ENCODE peak calls at places on chromosomes 3 and 15, in seven cellular contexts. One of them, this sample, is unnamed. For H3K27me3, the result is how much of the 10 kb centered on the place peaks cover.

GRCh38 chr3:62638316-62638715 is 236.9 kb downstream of the CADPS start:
- DNase-seq in stomach: no peak
- DNase-seq in right atrium auricular region: no peak
- DNase-seq in CD8-positive, alpha-beta T cell: no peak
- DNase-seq in cardiac muscle cell: no peak
- DNase-seq in mammary epithelial cell: no peak
- DNase-seq in endothelial cell of umbilical vein: no peak
- DNase-seq in this sample: no peak

GRCh38 chr15:91887321-91887720 is 33.8 kb downstream of the SLCO3A1 start:
- DNase-seq in endothelial cell of umbilical vein: no peak
- DNase-seq in cardiac muscle cell: no peak
- DNase-seq in right atrium auricular region: no peak
- DNase-seq in mammary epithelial cell: no peak
- DNase-seq in CD8-positive, alpha-beta T cell: no peak
- DNase-seq in stomach: no peak
- DNase-seq in this sample: no peak

GRCh38 chr3:120683213-120683612 is 1.2 kb upstream of the HGD start:
- DNase-seq in cardiac muscle cell: peak
- DNase-seq in mammary epithelial cell: no peak
- DNase-seq in right atrium auricular region: no peak
- DNase-seq in stomach: no peak
- DNase-seq in endothelial cell of umbilical vein: no peak
- DNase-seq in CD8-positive, alpha-beta T cell: no peak
- DNase-seq in this sample: no peak

GRCh38 chr15:70264014-70264492 is 166.3 kb upstream of the TLE3 start:
- DNase-seq in mammary epithelial cell: no peak
- DNase-seq in endothelial cell of umbilical vein: peak
- DNase-seq in cardiac muscle cell: peak
- DNase-seq in right atrium auricular region: no peak
- DNase-seq in CD8-positive, alpha-beta T cell: no peak
- DNase-seq in stomach: no peak
- DNase-seq in this sample: peak

GRCh38 chr3:3015472-3016089 is 94.6 kb downstream of the IL5RA start:
- DNase-seq in cardiac muscle cell: peak
- DNase-seq in right atrium auricular region: no peak
- DNase-seq in stomach: no peak
- DNase-seq in endothelial cell of umbilical vein: no peak
- DNase-seq in mammary epithelial cell: peak
- DNase-seq in CD8-positive, alpha-beta T cell: no peak
- DNase-seq in this sample: peak

GRCh38 chr3:175433026-175433668 is 574.0 kb downstream of the NAALADL2 start:
- DNase-seq in CD8-positive, alpha-beta T cell: no peak
- DNase-seq in stomach: no peak
- DNase-seq in right atrium auricular region: no peak
- DNase-seq in cardiac muscle cell: peak
- DNase-seq in endothelial cell of umbilical vein: peak
- DNase-seq in mammary epithelial cell: peak
- DNase-seq in this sample: peak

GRCh38 chr3:102529452-102529851 is 94.6 kb downstream of the ZPLD1 start:
- DNase-seq in CD8-positive, alpha-beta T cell: no peak
- DNase-seq in endothelial cell of umbilical vein: no peak
- DNase-seq in cardiac muscle cell: peak
- DNase-seq in stomach: no peak
- DNase-seq in mammary epithelial cell: peak
- DNase-seq in right atrium auricular region: no peak
- DNase-seq in this sample: peak

GRCh38 chr15:52415628-52416027 is 113.1 kb downstream of the MYO5A start:
- DNase-seq in cardiac muscle cell: no peak
- DNase-seq in mammary epithelial cell: peak
- DNase-seq in endothelial cell of umbilical vein: peak
- DNase-seq in stomach: no peak
- DNase-seq in CD8-positive, alpha-beta T cell: no peak
- DNase-seq in right atrium auricular region: no peak
- DNase-seq in this sample: peak

GRCh38 chr15:87369269-87369668 is 887.3 kb downstream of the NTRK3 start:
- DNase-seq in right atrium auricular region: no peak
- DNase-seq in CD8-positive, alpha-beta T cell: no peak
- DNase-seq in cardiac muscle cell: peak
- DNase-seq in mammary epithelial cell: peak
- DNase-seq in endothelial cell of umbilical vein: no peak
- DNase-seq in stomach: no peak
- DNase-seq in this sample: peak

GRCh38 chr3:140152851-140153640 is 218.1 kb downstream of the CLSTN2 start:
- DNase-seq in stomach: no peak
- DNase-seq in mammary epithelial cell: no peak
- DNase-seq in right atrium auricular region: no peak
- DNase-seq in cardiac muscle cell: no peak
- DNase-seq in endothelial cell of umbilical vein: no peak
- DNase-seq in CD8-positive, alpha-beta T cell: no peak
- DNase-seq in this sample: no peak

GRCh38 chr3:111809196-111809595 is 49.9 kb upstream of the PHLDB2 start:
- DNase-seq in cardiac muscle cell: peak
- DNase-seq in CD8-positive, alpha-beta T cell: no peak
- DNase-seq in stomach: no peak
- DNase-seq in right atrium auricular region: no peak
- DNase-seq in endothelial cell of umbilical vein: no peak
- DNase-seq in mammary epithelial cell: no peak
- DNase-seq in this sample: no peak

GRCh38 chr3:196519738-196520122 is 4.6 kb upstream of the SMCO1 start:
- DNase-seq in endothelial cell of umbilical vein: no peak
- DNase-seq in cardiac muscle cell: no peak
- DNase-seq in mammary epithelial cell: no peak
- DNase-seq in right atrium auricular region: no peak
- DNase-seq in CD8-positive, alpha-beta T cell: no peak
- DNase-seq in stomach: no peak
- DNase-seq in this sample: no peak

GRCh38 chr3:102037209-102037608 is 187.9 kb downstream of the NFKBIZ start:
- DNase-seq in cardiac muscle cell: peak
- DNase-seq in CD8-positive, alpha-beta T cell: no peak
- DNase-seq in mammary epithelial cell: no peak
- DNase-seq in stomach: no peak
- DNase-seq in right atrium auricular region: no peak
- DNase-seq in endothelial cell of umbilical vein: no peak
- DNase-seq in this sample: no peak

GRCh38 chr3:178434206-178434805 is 101.9 kb upstream of the KCNMB2 start:
- DNase-seq in CD8-positive, alpha-beta T cell: no peak
- DNase-seq in stomach: no peak
- DNase-seq in mammary epithelial cell: no peak
- DNase-seq in cardiac muscle cell: peak
- DNase-seq in endothelial cell of umbilical vein: peak
- DNase-seq in right atrium auricular region: no peak
- DNase-seq in this sample: no peak

GRCh38 chr3:58668247-58668646 is 1.7 kb upstream of the FAM3D start:
- DNase-seq in endothelial cell of umbilical vein: no peak
- DNase-seq in CD8-positive, alpha-beta T cell: no peak
- DNase-seq in cardiac muscle cell: no peak
- DNase-seq in mammary epithelial cell: no peak
- DNase-seq in right atrium auricular region: no peak
- DNase-seq in stomach: peak
- DNase-seq in this sample: no peak

GRCh38 chr15:63500265-63501250 is 3.8 kb upstream of the USP3 start:
- DNase-seq in right atrium auricular region: no peak
- DNase-seq in mammary epithelial cell: no peak
- DNase-seq in endothelial cell of umbilical vein: no peak
- DNase-seq in cardiac muscle cell: no peak
- DNase-seq in CD8-positive, alpha-beta T cell: no peak
- DNase-seq in stomach: peak
- DNase-seq in this sample: no peak

GRCh38 chr3:52827441-52827840 is 3.0 kb downstream of the ITIH4 start:
- DNase-seq in endothelial cell of umbilical vein: no peak
- DNase-seq in cardiac muscle cell: peak
- DNase-seq in mammary epithelial cell: no peak
- DNase-seq in CD8-positive, alpha-beta T cell: no peak
- DNase-seq in right atrium auricular region: no peak
- DNase-seq in stomach: no peak
- DNase-seq in this sample: peak

GRCh38 chr3:16124636-16125035 is 49.8 kb upstream of the GALNT15 start:
- DNase-seq in endothelial cell of umbilical vein: no peak
- DNase-seq in right atrium auricular region: no peak
- DNase-seq in mammary epithelial cell: peak
- DNase-seq in stomach: no peak
- DNase-seq in cardiac muscle cell: peak
- DNase-seq in CD8-positive, alpha-beta T cell: no peak
- DNase-seq in this sample: peak

GRCh38 chr3:86990171-86990733 is 697 bp downstream of the VGLL3 start:
- DNase-seq in mammary epithelial cell: peak
- DNase-seq in right atrium auricular region: no peak
- DNase-seq in cardiac muscle cell: no peak
- DNase-seq in endothelial cell of umbilical vein: no peak
- DNase-seq in stomach: peak
- DNase-seq in CD8-positive, alpha-beta T cell: no peak
- DNase-seq in this sample: peak

GRCh38 chr15:66085128-66085527 is 168.4 kb downstream of the MEGF11 start:
- DNase-seq in cardiac muscle cell: no peak
- DNase-seq in right atrium auricular region: no peak
- DNase-seq in stomach: no peak
- DNase-seq in CD8-positive, alpha-beta T cell: no peak
- DNase-seq in endothelial cell of umbilical vein: no peak
- DNase-seq in mammary epithelial cell: no peak
- DNase-seq in this sample: no peak

GRCh38 chr3:187291001-187291511 is 481 bp downstream of the MASP1 start:
- DNase-seq in endothelial cell of umbilical vein: no peak
- DNase-seq in mammary epithelial cell: no peak
- DNase-seq in CD8-positive, alpha-beta T cell: no peak
- DNase-seq in stomach: no peak
- DNase-seq in right atrium auricular region: no peak
- DNase-seq in cardiac muscle cell: peak
- DNase-seq in this sample: no peak

GRCh38 chr15:58309993-58310928 is 121.5 kb upstream of the LIPC start:
- DNase-seq in right atrium auricular region: peak
- DNase-seq in mammary epithelial cell: no peak
- DNase-seq in CD8-positive, alpha-beta T cell: no peak
- DNase-seq in endothelial cell of umbilical vein: no peak
- DNase-seq in cardiac muscle cell: no peak
- DNase-seq in stomach: peak
- DNase-seq in this sample: no peak

GRCh38 chr3:150227839-150228238 is 180.3 kb upstream of the TSC22D2 start:
- DNase-seq in stomach: peak
- DNase-seq in endothelial cell of umbilical vein: peak
- DNase-seq in CD8-positive, alpha-beta T cell: no peak
- DNase-seq in right atrium auricular region: no peak
- DNase-seq in cardiac muscle cell: peak
- DNase-seq in mammary epithelial cell: no peak
- DNase-seq in this sample: peak

GRCh38 chr3:34011171-34012101 is 213.0 kb downstream of the PDCD6IP start:
- DNase-seq in endothelial cell of umbilical vein: peak
- DNase-seq in mammary epithelial cell: no peak
- DNase-seq in CD8-positive, alpha-beta T cell: no peak
- DNase-seq in stomach: no peak
- DNase-seq in right atrium auricular region: no peak
- DNase-seq in cardiac muscle cell: no peak
- DNase-seq in this sample: no peak
- TF ChIP-seq CTCF in endothelial cell of umbilical vein: no peak
- TF ChIP-seq CTCF in mammary epithelial cell: no peak
- TF ChIP-seq CTCF in CD8-positive, alpha-beta T cell: no peak
- TF ChIP-seq CTCF in stomach: no peak
- TF ChIP-seq CTCF in right atrium auricular region: no peak
- TF ChIP-seq CTCF in cardiac muscle cell: no peak
- TF ChIP-seq CTCF in this sample: peak

DNA sequence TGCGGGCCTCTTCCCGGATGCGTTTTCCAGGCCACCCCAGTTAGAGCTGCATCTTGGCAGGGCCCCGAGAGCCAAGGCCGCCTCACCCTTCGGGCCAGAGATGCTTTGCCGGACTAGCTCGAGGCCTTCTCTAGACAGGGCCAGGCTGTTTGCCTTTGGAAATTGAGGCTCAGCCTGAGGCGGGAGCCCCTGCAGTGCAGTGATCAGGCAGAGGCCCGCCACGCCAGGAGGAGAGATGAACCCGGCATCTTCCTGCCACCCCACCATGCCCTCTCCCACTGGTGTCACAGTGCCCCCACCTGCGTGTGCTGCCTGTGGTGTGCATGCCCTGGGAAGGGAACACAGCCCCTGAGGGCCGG is 8.9 kb upstream of the ROPN1B start:
- DNase-seq in CD8-positive, alpha-beta T cell: no peak
- DNase-seq in mammary epithelial cell: no peak
- DNase-seq in right atrium auricular region: no peak
- DNase-seq in cardiac muscle cell: no peak
- DNase-seq in stomach: no peak
- DNase-seq in endothelial cell of umbilical vein: no peak
- DNase-seq in this sample: no peak
- H3K27me3 ChIP-seq in CD8-positive, alpha-beta T cell: under half
- H3K27me3 ChIP-seq in mammary epithelial cell: under half
- H3K27me3 ChIP-seq in right atrium auricular region: under half
- H3K27me3 ChIP-seq in cardiac muscle cell: under half
- H3K27me3 ChIP-seq in stomach: half or more
- H3K27me3 ChIP-seq in endothelial cell of umbilical vein: under half
- H3K27me3 ChIP-seq in this sample: under half

GRCh38 chr15:40354408-40355171 is 3.4 kb upstream of the DISP2 start:
- DNase-seq in stomach: no peak
- DNase-seq in endothelial cell of umbilical vein: peak
- DNase-seq in right atrium auricular region: no peak
- DNase-seq in cardiac muscle cell: peak
- DNase-seq in CD8-positive, alpha-beta T cell: no peak
- DNase-seq in mammary epithelial cell: no peak
- DNase-seq in this sample: no peak

GRCh38 chr15:40355976-40356585 is 1.9 kb upstream of the DISP2 start:
- DNase-seq in stomach: no peak
- DNase-seq in CD8-positive, alpha-beta T cell: no peak
- DNase-seq in endothelial cell of umbilical vein: no peak
- DNase-seq in right atrium auricular region: no peak
- DNase-seq in mammary epithelial cell: no peak
- DNase-seq in cardiac muscle cell: peak
- DNase-seq in this sample: no peak

GRCh38 chr15:40357723-40358491 is at the start of gene DISP2:
- DNase-seq in mammary epithelial cell: peak
- DNase-seq in endothelial cell of umbilical vein: peak
- DNase-seq in cardiac muscle cell: peak
- DNase-seq in CD8-positive, alpha-beta T cell: peak
- DNase-seq in stomach: peak
- DNase-seq in right atrium auricular region: peak
- DNase-seq in this sample: peak

GRCh38 chr15:40358492-40359353 is 704 bp downstream of the DISP2 start:
- DNase-seq in endothelial cell of umbilical vein: no peak
- DNase-seq in right atrium auricular region: no peak
- DNase-seq in mammary epithelial cell: no peak
- DNase-seq in cardiac muscle cell: no peak
- DNase-seq in CD8-positive, alpha-beta T cell: peak
- DNase-seq in stomach: no peak
- DNase-seq in this sample: no peak

GRCh38 chr15:40357246-40357645 is 773 bp upstream of the DISP2 start:
- DNase-seq in stomach: no peak
- DNase-seq in mammary epithelial cell: no peak
- DNase-seq in endothelial cell of umbilical vein: no peak
- DNase-seq in cardiac muscle cell: no peak
- DNase-seq in CD8-positive, alpha-beta T cell: no peak
- DNase-seq in right atrium auricular region: no peak
- DNase-seq in this sample: no peak
- H3K4me3 ChIP-seq in stomach: peak
- H3K4me3 ChIP-seq in mammary epithelial cell: no peak
- H3K4me3 ChIP-seq in endothelial cell of umbilical vein: no peak
- H3K4me3 ChIP-seq in cardiac muscle cell: no peak
- H3K4me3 ChIP-seq in CD8-positive, alpha-beta T cell: no peak
- H3K4me3 ChIP-seq in right atrium auricular region: no peak
- H3K4me3 ChIP-seq in this sample: no peak

DNA sequence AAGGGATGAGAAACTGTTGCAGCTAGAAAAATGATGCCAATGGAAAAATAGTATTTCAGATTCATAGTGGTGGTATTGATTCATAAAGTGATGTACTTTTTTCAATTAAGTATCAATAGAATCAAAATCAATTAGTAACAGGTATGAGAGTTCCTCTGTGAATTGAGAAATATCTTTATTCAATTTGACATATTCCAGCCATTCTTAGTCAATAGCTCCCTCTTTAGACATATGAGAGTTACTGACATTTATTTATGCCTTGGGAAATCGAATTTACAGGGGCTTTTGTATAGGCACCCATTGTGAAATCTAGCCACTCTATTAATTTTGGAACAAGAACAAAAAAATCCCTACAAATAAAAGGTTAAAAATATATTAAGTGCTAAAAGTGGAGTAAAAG is 386.9 kb upstream of the CNTN3 start:
- DNase-seq in right atrium auricular region: no peak
- DNase-seq in mammary epithelial cell: peak
- DNase-seq in CD8-positive, alpha-beta T cell: no peak
- DNase-seq in stomach: no peak
- DNase-seq in cardiac muscle cell: peak
- DNase-seq in endothelial cell of umbilical vein: no peak
- DNase-seq in this sample: peak
- TF ChIP-seq CTCF in right atrium auricular region: no peak
- TF ChIP-seq CTCF in mammary epithelial cell: peak
- TF ChIP-seq CTCF in CD8-positive, alpha-beta T cell: no peak
- TF ChIP-seq CTCF in stomach: no peak
- TF ChIP-seq CTCF in cardiac muscle cell: peak
- TF ChIP-seq CTCF in endothelial cell of umbilical vein: no peak
- TF ChIP-seq CTCF in this sample: peak

This sample was measured in bronchial epithelial cell.